ENCODE peak calls at places on chromosomes 1 and 21, in eight cellular contexts. V is mesendoderm, S is GM23248, N is OCI-LY7, Z is upper lobe of right lung, E is K562, Y is ovary, K is fibroblast of lung. D is an unnamed sample.

GRCh38 chr1:235954306-235955283 is 87.9 kb upstream of the LYST start:
- DNase-seq in V (no peak), S (peak; percentile 32), N (peak; percentile 85), Z (peak; percentile 80), E (no peak), Y (no peak), K (no peak), D (no peak)

GRCh38 chr21:35102488-35103407 is 53.6 kb upstream of the RUNX1 start:
- DNase-seq in V (no peak), S (no peak), N (peak; percentile 80), Z (no peak), E (peak; percentile 39), Y (no peak), K (peak; percentile 34), D (no peak)

GRCh38 chr1:39261712-39262221 is 57.3 kb downstream of the MACF1 start:
- DNase-seq in V (no peak), S (peak; percentile 23), N (no peak), Z (no peak), E (no peak), Y (no peak), K (peak; percentile 45), D (no peak)

GRCh38 chr1:212937034-212937433 is 13.3 kb upstream of the VASH2 start:
- DNase-seq in V (no peak), S (no peak), N (no peak), Z (no peak), E (no peak), Y (no peak), K (no peak), D (no peak)

GRCh38 chr1:67496329-67496728 is 66.1 kb upstream of the SERBP1 start:
- DNase-seq in V (no peak), S (no peak), N (no peak), Z (no peak), E (no peak), Y (no peak), K (no peak), D (no peak)

GRCh38 chr1:3564921-3565831 is 46.1 kb downstream of the MEGF6 start:
- DNase-seq in V (peak; percentile 40), S (peak; percentile 49), N (peak; percentile 43), Z (no peak), E (peak; percentile 89), Y (no peak), K (peak; percentile 18), D (no peak)

GRCh38 chr21:42639646-42640152 is 13.7 kb upstream of the PDE9A start:
- DNase-seq in V (no peak), S (no peak), N (no peak), Z (peak; percentile 22), E (no peak), Y (no peak), K (no peak), D (peak; percentile 56)

GRCh38 chr1:5616366-5617178 is 375.7 kb downstream of the NPHP4 start:
- DNase-seq in V (no peak), S (no peak), N (no peak), Z (no peak), E (no peak), Y (no peak), K (no peak), D (no peak)

GRCh38 chr1:240344918-240345317 is 253.2 kb downstream of the FMN2 start:
- DNase-seq in V (no peak), S (peak; percentile 76), N (no peak), Z (no peak), E (no peak), Y (no peak), K (peak; percentile 17), D (no peak)

GRCh38 chr21:46442938-46443337 is 15.8 kb upstream of the DIP2A start:
- DNase-seq in V (no peak), S (no peak), N (no peak), Z (no peak), E (no peak), Y (no peak), K (no peak), D (no peak)

GRCh38 chr1:22376001-22376400 is 75.7 kb upstream of the ZBTB40 start:
- DNase-seq in V (no peak), S (peak; percentile 68), N (no peak), Z (no peak), E (no peak), Y (no peak), K (no peak), D (no peak)

GRCh38 chr1:61337981-61338848 is 255.9 kb downstream of the NFIA start:
- DNase-seq in V (peak; percentile 90), S (peak; percentile 96), N (no peak), Z (peak; percentile 76), E (no peak), Y (peak; percentile 60), K (peak; percentile 95), D (peak; percentile 82)

GRCh38 chr1:56456426-56457101 is 122.8 kb downstream of the PLPP3 start:
- DNase-seq in V (peak; percentile 68), S (peak; percentile 79), N (no peak), Z (no peak), E (no peak), Y (no peak), K (no peak), D (no peak)

GRCh38 chr1:236206548-236206947 is 64.2 kb downstream of the GPR137B start:
- DNase-seq in V (peak; percentile 70), S (no peak), N (no peak), Z (no peak), E (no peak), Y (no peak), K (no peak), D (no peak)

GRCh38 chr1:243267346-243268283 is 11.8 kb downstream of the SDCCAG8 start:
- DNase-seq in V (no peak), S (no peak), N (no peak), Z (peak; percentile 87), E (no peak), Y (no peak), K (peak; percentile 69), D (no peak)

GRCh38 chr1:32275424-32275823 is 16.5 kb upstream of the HDAC1 start:
- DNase-seq in V (peak; percentile 27), S (peak; percentile 18), N (no peak), Z (peak; percentile 72), E (peak; percentile 13), Y (no peak), K (no peak), D (peak; percentile 76)

GRCh38 chr1:5947071-5947821 is 45.0 kb downstream of the NPHP4 start:
- DNase-seq in V (no peak), S (no peak), N (no peak), Z (peak; percentile 52), E (no peak), Y (no peak), K (no peak), D (no peak)

DNA sequence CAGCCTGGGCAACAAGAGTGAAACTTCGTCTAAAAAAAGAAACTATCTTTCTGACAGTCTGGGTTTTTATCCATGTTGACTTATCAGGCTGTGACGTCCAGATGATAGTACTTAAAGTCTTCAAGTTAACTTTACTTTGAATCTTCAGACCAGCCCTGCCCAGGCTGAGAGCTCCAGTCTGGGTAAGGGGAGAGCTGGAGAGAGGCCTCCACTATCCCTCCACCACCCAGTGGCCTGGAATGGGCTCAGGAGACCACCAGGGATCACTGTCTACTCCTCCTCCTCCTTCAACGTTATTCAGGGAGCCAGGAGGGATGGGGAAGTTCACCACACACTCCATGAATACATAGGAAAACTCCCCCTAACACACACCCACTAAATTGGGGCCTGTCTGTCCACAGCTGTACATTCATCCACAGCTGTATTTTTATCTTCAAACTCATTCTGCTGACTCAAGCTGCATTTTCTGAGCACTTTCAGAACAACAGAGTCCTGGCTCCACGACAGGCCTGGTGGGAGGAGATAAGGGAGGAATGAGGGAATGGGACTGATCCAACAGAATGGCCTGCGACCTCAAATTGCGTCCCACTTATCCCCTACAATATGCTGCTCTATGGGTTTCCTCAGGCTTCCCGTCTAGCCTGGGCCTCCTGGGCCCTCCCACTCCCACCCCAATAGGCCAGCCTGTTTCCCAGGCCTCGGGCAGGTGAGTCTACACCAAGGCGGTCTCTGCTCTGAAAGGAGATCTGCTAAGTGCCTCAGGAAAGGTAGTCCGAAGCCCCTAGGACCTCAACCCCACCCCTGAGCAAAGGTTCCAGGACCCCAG is 1.8 kb downstream of the SLC45A3 start:
- DNase-seq in V (no peak), S (peak; percentile 20), N (no peak), Z (no peak), E (peak; percentile 87), Y (peak; percentile 68), K (peak; percentile 58), D (no peak)
- H3K4me3 ChIP-seq in V (no peak overlapping the region), S (peak overlapping the region; percentile 74), N (peak overlapping the region; percentile 74), Z (peak overlapping the region; percentile 69), E (peak overlapping the region; percentile 53), Y (peak overlapping the region; percentile 41), K (no peak overlapping the region), D (peak overlapping the region; percentile 19)

GRCh38 chr21:16402752-16403151 is 673.0 kb downstream of the USP25 start:
- DNase-seq in V (no peak), S (peak; percentile 14), N (no peak), Z (no peak), E (no peak), Y (no peak), K (no peak), D (no peak)
- H3K27ac ChIP-seq in V (no peak overlapping the region), S (no peak overlapping the region), N (no peak overlapping the region), Z (no peak overlapping the region), E (no peak overlapping the region), Y (no peak overlapping the region), K (no peak overlapping the region), D (no peak overlapping the region)

DNA sequence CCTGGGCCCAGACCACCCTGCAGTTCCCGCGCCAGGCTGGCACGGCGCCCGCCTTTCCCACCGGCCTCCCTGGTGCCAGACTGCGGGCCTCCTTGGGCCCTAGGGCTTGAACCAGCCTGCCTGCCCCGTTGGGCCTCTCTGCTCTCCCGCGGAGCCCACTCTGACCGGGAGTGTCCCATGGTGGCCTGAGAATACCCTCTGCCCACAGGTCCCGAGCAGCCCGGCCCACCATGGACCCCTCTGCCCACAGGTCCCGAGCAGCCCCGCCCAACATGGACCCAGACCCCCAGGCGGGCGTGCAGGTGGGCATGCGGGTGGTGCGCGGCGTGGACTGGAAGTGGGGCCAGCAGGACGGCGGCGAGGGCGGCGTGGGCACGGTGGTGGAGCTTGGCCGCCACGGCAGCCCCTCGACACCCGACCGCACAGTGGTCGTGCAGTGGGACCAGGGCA is 7.9 kb downstream of the MIB2 start:
- DNase-seq in V (no peak), S (no peak), N (no peak), Z (peak; percentile 63), E (no peak), Y (peak; percentile 33), K (no peak), D (peak; percentile 68)
- H3K4me1 ChIP-seq in V (no peaks in the 10 kb centered on the region), S (no peaks in the 10 kb centered on the region), N (peaks cover 8% of the 10 kb centered on the region), Z (no peaks in the 10 kb centered on the region), E (peaks cover 95% of the 10 kb centered on the region), Y (no peaks in the 10 kb centered on the region), K (no peaks in the 10 kb centered on the region), D (no peaks in the 10 kb centered on the region)

GRCh38 chr1:76070538-76070937 is 4.0 kb upstream of the ST6GALNAC3 start:
- DNase-seq in V (no peak), S (no peak), N (no peak), Z (no peak), E (no peak), Y (no peak), K (no peak), D (no peak)

GRCh38 chr1:76068542-76068941 is 6.0 kb upstream of the ST6GALNAC3 start:
- DNase-seq in V (no peak), S (peak; percentile 19), N (no peak), Z (no peak), E (no peak), Y (no peak), K (peak; percentile 42), D (no peak)

GRCh38 chr1:76065212-76065611 is 9.3 kb upstream of the ST6GALNAC3 start:
- DNase-seq in V (no peak), S (no peak), N (no peak), Z (no peak), E (no peak), Y (no peak), K (no peak), D (no peak)

GRCh38 chr1:76066390-76066789 is 8.2 kb upstream of the ST6GALNAC3 start:
- DNase-seq in V (no peak), S (peak; percentile 31), N (no peak), Z (no peak), E (no peak), Y (no peak), K (peak; percentile 26), D (no peak)

GRCh38 chr1:76068953-76069561 is 5.5 kb upstream of the ST6GALNAC3 start:
- DNase-seq in V (no peak), S (no peak), N (no peak), Z (no peak), E (no peak), Y (no peak), K (peak; percentile 50), D (no peak)
- H3K4me3 ChIP-seq in V (no peak overlapping the region), S (no peak overlapping the region), N (no peak overlapping the region), Z (no peak overlapping the region), E (no peak overlapping the region), Y (no peak overlapping the region), K (no peak overlapping the region), D (no peak overlapping the region)

D was measured in kidney.